ENCODE peak calls at places on chromosome 1, in seven cellular contexts. F is fibroblast of lung; N is heart left ventricle; W is naive thymus-derived CD4-positive, alpha-beta T cell; V is esophagus squamous epithelium; C is hepatocyte; E is HCT116. Y is an unnamed sample.
A peak's percentile ranks its signal among the peaks of the same experiment; 100 is the strongest.

GRCh38 chr1:14110040-14110439 is 410.1 kb downstream of the PRDM2 start:
- DNase-seq in F (no peak), N (no peak), W (no peak), V (no peak), C (no peak), E (no peak), Y (no peak)

GRCh38 chr1:65119951-65120350 is 28.1 kb upstream of the AK4 start:
- DNase-seq in F (no peak), N (no peak), W (no peak), V (no peak), C (no peak), E (no peak), Y (no peak)

GRCh38 chr1:12434174-12434573 is 183.8 kb downstream of the DHRS3 start:
- DNase-seq in F (peak; percentile 71), N (no peak), W (no peak), V (no peak), C (no peak), E (peak; percentile 51), Y (no peak)

GRCh38 chr1:33905241-33905640 is 41.4 kb downstream of the HMGB4 start:
- DNase-seq in F (no peak), N (no peak), W (no peak), V (no peak), C (no peak), E (no peak), Y (no peak)

GRCh38 chr1:61605607-61606321 is 119.2 kb downstream of the TM2D1 start:
- DNase-seq in F (no peak), N (no peak), W (no peak), V (no peak), C (no peak), E (no peak), Y (no peak)

GRCh38 chr1:29698033-29698432 is 461.7 kb downstream of the PTPRU start:
- DNase-seq in F (peak; percentile 66), N (no peak), W (no peak), V (no peak), C (peak; percentile 64), E (peak; percentile 57), Y (peak; percentile 65)

GRCh38 chr1:150257624-150258274 is at the start of gene CA14:
- DNase-seq in F (no peak), N (no peak), W (no peak), V (no peak), C (no peak), E (no peak), Y (peak; percentile 64)

GRCh38 chr1:46179138-46180081 is 3.1 kb upstream of the P3R3URF start:
- DNase-seq in F (peak; percentile 88), N (peak; percentile 85), W (peak; percentile 70), V (no peak), C (peak; percentile 94), E (peak; percentile 80), Y (peak; percentile 75)

GRCh38 chr1:50750021-50750619 is 209.9 kb downstream of the FAF1 start:
- DNase-seq in F (peak; percentile 50), N (no peak), W (no peak), V (no peak), C (peak; percentile 13), E (peak; percentile 10), Y (no peak)

GRCh38 chr1:125065092-125065820 is 3880.5 kb downstream of the SRGAP2C start:
- DNase-seq in F (no peak), N (no peak), W (no peak), V (no peak), C (no peak), E (no peak), Y (no peak)

GRCh38 chr1:32494196-32494595 is 29.3 kb downstream of the ZBTB8B start:
- DNase-seq in F (no peak), N (no peak), W (no peak), V (no peak), C (peak; percentile 30), E (no peak), Y (no peak)

GRCh38 chr1:200949626-200950025 is 54.9 kb downstream of the INAVA start:
- DNase-seq in F (no peak), N (no peak), W (no peak), V (no peak), C (no peak), E (no peak), Y (no peak)

GRCh38 chr1:10060311-10061100 is 27.7 kb downstream of the UBE4B start:
- DNase-seq in F (no peak), N (no peak), W (no peak), V (no peak), C (no peak), E (no peak), Y (no peak)

GRCh38 chr1:28370220-28371010 is 875 bp downstream of the PHACTR4 start:
- DNase-seq in F (peak; percentile 41), N (peak; percentile 16), W (no peak), V (no peak), C (no peak), E (no peak), Y (no peak)

GRCh38 chr1:2853711-2854110 is 52.2 kb upstream of the TTC34 start:
- DNase-seq in F (no peak), N (no peak), W (no peak), V (no peak), C (no peak), E (no peak), Y (peak; percentile 7)
- H3K9me3 ChIP-seq in F (no peaks in the 10 kb centered on the region), N (no peaks in the 10 kb centered on the region), W (no peaks in the 10 kb centered on the region), V (no peaks in the 10 kb centered on the region), C (no peaks in the 10 kb centered on the region), E (no peaks in the 10 kb centered on the region), Y (no peaks in the 10 kb centered on the region)

GRCh38 chr1:119140177-119141019 is at the start of gene WARS2:
- DNase-seq in F (peak; percentile 99), N (peak; percentile 96), W (peak; percentile 96), V (peak; percentile 78), C (peak; percentile 98), E (peak; percentile 97), Y (peak; percentile 97)
- H3K27me3 ChIP-seq in F (no peaks in the 10 kb centered on the region), N (no peaks in the 10 kb centered on the region), W (no peaks in the 10 kb centered on the region), V (no peaks in the 10 kb centered on the region), C (no peaks in the 10 kb centered on the region), E (no peaks in the 10 kb centered on the region), Y (no peaks in the 10 kb centered on the region)

GRCh38 chr1:15657026-15657425 is 27.1 kb upstream of the PLEKHM2 start:
- DNase-seq in F (no peak), N (no peak), W (no peak), V (no peak), C (no peak), E (no peak), Y (no peak)

GRCh38 chr1:15660151-15660550 is 24.0 kb upstream of the PLEKHM2 start:
- DNase-seq in F (no peak), N (no peak), W (no peak), V (no peak), C (no peak), E (no peak), Y (no peak)

GRCh38 chr1:15663925-15664324 is 20.2 kb upstream of the PLEKHM2 start:
- DNase-seq in F (no peak), N (no peak), W (no peak), V (no peak), C (no peak), E (no peak), Y (no peak)

GRCh38 chr1:15667362-15667761 is 16.8 kb upstream of the PLEKHM2 start:
- DNase-seq in F (no peak), N (no peak), W (no peak), V (no peak), C (no peak), E (no peak), Y (no peak)

DNA sequence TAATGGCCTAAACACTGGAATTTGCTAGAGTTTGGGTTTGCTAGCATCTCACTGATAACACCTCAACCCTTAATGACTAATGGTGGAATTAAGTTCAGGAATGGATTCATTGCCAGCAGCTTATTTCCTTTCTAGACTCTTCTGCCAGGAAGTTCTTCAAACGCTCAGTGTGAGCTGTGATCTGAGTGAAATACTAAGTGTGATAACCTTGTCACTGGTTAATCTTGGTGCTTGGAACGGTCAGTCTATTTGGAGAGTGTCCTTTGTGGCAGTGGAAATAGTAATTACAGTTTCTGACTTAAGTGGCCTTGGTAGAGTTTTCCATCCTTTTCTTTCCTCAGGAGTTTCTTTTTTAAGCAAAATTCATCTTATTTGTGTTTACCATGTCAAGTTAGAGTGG is 21.6 kb upstream of the PLEKHM2 start:
- DNase-seq in F (no peak), N (no peak), W (no peak), V (no peak), C (no peak), E (no peak), Y (no peak)
- H3K27ac ChIP-seq in F (no peak overlapping the region), N (no peak overlapping the region), W (no peak overlapping the region), V (no peak overlapping the region), C (no peak overlapping the region), E (no peak overlapping the region), Y (no peak overlapping the region)

GRCh38 chr1:4227986-4228385 is 327.9 kb upstream of the C1orf174 start:
- DNase-seq in F (no peak), N (no peak), W (no peak), V (no peak), C (no peak), E (peak; percentile 21), Y (no peak)

GRCh38 chr1:4221107-4221506 is 321.0 kb upstream of the C1orf174 start:
- DNase-seq in F (no peak), N (no peak), W (no peak), V (no peak), C (no peak), E (no peak), Y (no peak)

GRCh38 chr1:4225091-4225490 is 325.0 kb upstream of the C1orf174 start:
- DNase-seq in F (no peak), N (no peak), W (no peak), V (no peak), C (no peak), E (no peak), Y (no peak)

GRCh38 chr1:4220362-4220761 is 320.3 kb upstream of the C1orf174 start:
- DNase-seq in F (no peak), N (no peak), W (no peak), V (no peak), C (no peak), E (no peak), Y (no peak)

DNA sequence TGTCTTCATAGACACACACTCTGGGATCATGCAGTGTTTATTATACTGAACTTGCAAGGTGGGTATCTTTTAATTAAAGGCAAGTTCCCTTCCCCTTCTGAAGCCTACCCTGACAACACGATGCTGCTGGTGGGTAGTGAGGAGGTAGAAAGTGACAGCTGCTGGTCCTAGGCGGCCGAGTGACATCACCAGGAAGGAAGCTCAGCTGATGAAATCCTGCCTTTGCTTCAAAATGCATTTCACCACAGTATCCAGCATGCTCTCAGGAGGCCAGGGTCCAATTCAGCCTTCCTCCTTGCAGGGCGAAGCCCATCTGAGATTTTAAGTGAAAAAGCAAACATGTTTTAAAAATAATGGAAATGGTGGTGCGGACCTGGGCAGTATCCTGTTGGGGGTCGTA is 324.6 kb upstream of the C1orf174 start:
- DNase-seq in F (no peak), N (no peak), W (no peak), V (no peak), C (no peak), E (no peak), Y (no peak)
- H3K9me3 ChIP-seq in F (no peaks in the 10 kb centered on the region), N (no peaks in the 10 kb centered on the region), W (no peaks in the 10 kb centered on the region), V (no peaks in the 10 kb centered on the region), C (no peaks in the 10 kb centered on the region), E (no peaks in the 10 kb centered on the region), Y (no peaks in the 10 kb centered on the region)

GRCh38 chr1:47927165-47927564 is 70.0 kb downstream of the TRABD2B start:
- DNase-seq in F (no peak), N (no peak), W (no peak), V (no peak), C (peak; percentile 45), E (no peak), Y (no peak)
- H3K27me3 ChIP-seq in F (no peaks in the 10 kb centered on the region), N (no peaks in the 10 kb centered on the region), W (no peaks in the 10 kb centered on the region), V (peaks cover 58% of the 10 kb centered on the region), C (no peaks in the 10 kb centered on the region), E (peaks cover 23% of the 10 kb centered on the region), Y (no peaks in the 10 kb centered on the region)

GRCh38 chr1:22537441-22538139 is 25.7 kb upstream of the EPHA8 start:
- DNase-seq in F (no peak), N (no peak), W (no peak), V (no peak), C (no peak), E (no peak), Y (no peak)
- H3K27ac ChIP-seq in F (no peak overlapping the region), N (no peak overlapping the region), W (no peak overlapping the region), V (no peak overlapping the region), C (no peak overlapping the region), E (no peak overlapping the region), Y (no peak overlapping the region)

Y was measured in right cardiac atrium.